ENCODE peak calls at places on chromosomes 2 and 18, in four cellular contexts. E, J, I and K are unnamed samples.

GRCh38 chr2:55311444-55311870 is 42.4 kb upstream of the MTIF2 start:
- DNase-seq in E (no peak), I (peak; percentile 32), J (no peak), K (peak; percentile 56)

GRCh38 chr2:60442608-60443007 is 110.8 kb downstream of the BCL11A start:
- DNase-seq in E (no peak), I (no peak), J (no peak), K (no peak)

GRCh38 chr18:62741118-62741566 is 25.8 kb downstream of the PHLPP1 start:
- DNase-seq in J (no peak), E (no peak), I (peak; percentile 60), K (peak; percentile 72)

GRCh38 chr18:54958711-54959625 is at the start of gene CCDC68:
- DNase-seq in I (no peak), E (peak; percentile 57), J (no peak), K (peak; percentile 57)

GRCh38 chr2:69917854-69918253 is 2.9 kb downstream of the MXD1 start:
- DNase-seq in E (no peak), I (peak; percentile 72), J (no peak), K (peak; percentile 84)

GRCh38 chr2:146312899-146313298 is 1531.9 kb upstream of the ACVR2A start:
- DNase-seq in J (no peak), E (no peak), I (no peak), K (peak; percentile 10)

GRCh38 chr18:22280453-22280750 is 111.0 kb downstream of the GATA6 start:
- DNase-seq in I (no peak), J (no peak), E (no peak), K (no peak)

GRCh38 chr2:133718688-133719201 is 150.5 kb upstream of the NCKAP5 start:
- DNase-seq in I (no peak), J (no peak), E (no peak), K (peak; percentile 91)

GRCh38 chr2:159904565-159905281 is 106.7 kb upstream of the CD302 start:
- DNase-seq in E (no peak), I (peak; percentile 10), J (peak; percentile 16), K (peak; percentile 67)

GRCh38 chr18:36297419-36298112 is at the start of gene FHOD3:
- DNase-seq in E (peak; percentile 75), J (peak; percentile 68), I (peak; percentile 53), K (peak; percentile 85)